ENCODE peak calls at places on chromosomes 1 and 21, in eight cellular contexts. K, X, U, H, L, F, N and Y are unnamed samples.

GRCh38 chr1:211830055-211830329 is 571 bp downstream of the LPGAT1 start:
- DNase-seq in K (no peak), X (no peak), U (peak), H (no peak), L (no peak), F (no peak), N (peak), Y (no peak)

GRCh38 chr21:43340491-43341348 is 86.2 kb downstream of the SIK1 start:
- DNase-seq in K (peak), X (no peak), U (no peak), H (peak), L (no peak), F (no peak), N (no peak), Y (peak)

GRCh38 chr1:9900142-9901043 is 9.7 kb downstream of the CTNNBIP1 start:
- DNase-seq in K (no peak), X (no peak), U (no peak), H (no peak), L (no peak), F (no peak), N (no peak), Y (peak)

GRCh38 chr1:2230781-2231666 is 2.9 kb downstream of the SKI start:
- DNase-seq in K (peak), X (peak), U (no peak), H (no peak), L (peak), F (no peak), N (peak), Y (peak)

GRCh38 chr1:97364086-97364485 is 556.7 kb downstream of the DPYD start:
- DNase-seq in K (peak), X (no peak), U (no peak), H (peak), L (no peak), F (peak), N (no peak), Y (no peak)

GRCh38 chr21:45386336-45386727 is 18.6 kb upstream of the COL18A1 start:
- DNase-seq in K (no peak), X (no peak), U (no peak), H (no peak), L (peak), F (no peak), N (no peak), Y (no peak)

GRCh38 chr1:10940838-10941237 is 71.6 kb upstream of the TARDBP start:
- DNase-seq in K (no peak), X (no peak), U (no peak), H (no peak), L (no peak), F (no peak), N (no peak), Y (no peak)

GRCh38 chr1:118214866-118215265 is 29.8 kb upstream of the SPAG17 start:
- DNase-seq in K (no peak), X (no peak), U (no peak), H (no peak), L (no peak), F (no peak), N (no peak), Y (no peak)

GRCh38 chr1:226660410-226661182 is 78.5 kb downstream of the ITPKB start:
- DNase-seq in K (no peak), X (no peak), U (no peak), H (no peak), L (peak), F (no peak), N (no peak), Y (peak)

GRCh38 chr1:41776896-41777431 is 141.8 kb downstream of the HIVEP3 start:
- DNase-seq in K (no peak), X (no peak), U (no peak), H (no peak), L (no peak), F (no peak), N (no peak), Y (no peak)

GRCh38 chr1:147466543-147466942 is 74.8 kb upstream of the BCL9 start:
- DNase-seq in K (no peak), X (no peak), U (no peak), H (no peak), L (no peak), F (no peak), N (no peak), Y (no peak)

GRCh38 chr1:58816747-58817221 is 32.9 kb upstream of the JUN start:
- DNase-seq in K (peak), X (no peak), U (peak), H (no peak), L (no peak), F (no peak), N (no peak), Y (no peak)

GRCh38 chr1:241181471-241181870 is 175.5 kb downstream of the RGS7 start:
- DNase-seq in K (no peak), X (no peak), U (no peak), H (no peak), L (no peak), F (no peak), N (no peak), Y (no peak)

GRCh38 chr1:85578321-85579295 is 2.0 kb upstream of the CCN1 start:
- DNase-seq in K (peak), X (no peak), U (no peak), H (peak), L (peak), F (peak), N (no peak), Y (peak)

GRCh38 chr1:159881930-159882839 is 17.8 kb downstream of the CFAP45 start:
- DNase-seq in K (peak), X (no peak), U (no peak), H (peak), L (peak), F (peak), N (peak), Y (peak)

GRCh38 chr1:147751346-147751745 is 9.1 kb downstream of the GJA5 start:
- DNase-seq in K (no peak), X (no peak), U (no peak), H (no peak), L (no peak), F (no peak), N (no peak), Y (no peak)

GRCh38 chr21:17053321-17053720 is 459.5 kb upstream of the CXADR start:
- DNase-seq in K (no peak), X (no peak), U (no peak), H (no peak), L (no peak), F (no peak), N (no peak), Y (peak)

GRCh38 chr1:153775432-153776311 is 465 bp downstream of the SLC27A3 start:
- DNase-seq in K (peak), X (peak), U (peak), H (no peak), L (peak), F (no peak), N (peak), Y (peak)

GRCh38 chr1:151372411-151372934 is at the start of gene SELENBP1:
- DNase-seq in K (peak), X (no peak), U (no peak), H (peak), L (peak), F (no peak), N (no peak), Y (peak)

GRCh38 chr1:18908911-18909771 is 6.8 kb upstream of the ALDH4A1 start:
- DNase-seq in K (no peak), X (no peak), U (no peak), H (no peak), L (no peak), F (no peak), N (peak), Y (no peak)